ENCODE peak calls at places on chromosomes 11 and 22, in nine cellular contexts. S, G, E, V, C, U, X, O and T are unnamed samples.

GRCh38 chr11:20099527-20099926 is 60.7 kb downstream of the DBX1 start:
- DNase-seq in E (no peak), V (no peak), S (no peak), X (no peak), O (no peak), G (no peak), C (no peak), U (no peak), T (no peak)

GRCh38 chr11:61897387-61898246 is 6.3 kb upstream of the FADS3 start:
- DNase-seq in O (peak), U (peak), V (peak), G (peak), E (no peak), X (peak), C (peak), S (peak), T (peak)

GRCh38 chr11:8090756-8091155 is 9.7 kb downstream of the TUB start:
- DNase-seq in V (no peak), C (peak), U (no peak), S (no peak), X (no peak), G (peak), O (no peak), E (no peak), T (no peak)

GRCh38 chr11:75652936-75653335 is 15.9 kb downstream of the MAP6 start:
- DNase-seq in G (no peak), X (no peak), S (no peak), E (no peak), V (no peak), C (no peak), O (no peak), U (no peak), T (no peak)

GRCh38 chr11:75913984-75914383 is 99.0 kb downstream of the UVRAG start:
- DNase-seq in O (no peak), S (no peak), G (no peak), X (no peak), U (no peak), E (no peak), C (no peak), V (no peak), T (no peak)

GRCh38 chr22:47295226-47295901 is 532.9 kb downstream of the TBC1D22A start:
- DNase-seq in X (peak), O (no peak), S (no peak), G (peak), C (no peak), V (no peak), U (peak), E (no peak), T (peak)

GRCh38 chr11:7613394-7613720 is 59.9 kb downstream of the CYB5R2 start:
- DNase-seq in G (no peak), S (no peak), E (no peak), V (no peak), U (no peak), C (no peak), X (no peak), O (no peak), T (no peak)

GRCh38 chr11:7572001-7572712 is 58.4 kb downstream of the PPFIBP2 start:
- DNase-seq in S (peak), C (peak), E (no peak), O (no peak), U (peak), V (no peak), X (no peak), G (no peak), T (no peak)

GRCh38 chr11:120612363-120613263 is 101.1 kb downstream of the GRIK4 start:
- DNase-seq in C (peak), E (peak), V (peak), U (peak), X (no peak), O (no peak), S (peak), G (no peak), T (no peak)

GRCh38 chr11:87425943-87426342 is 388.2 kb downstream of the TMEM135 start:
- DNase-seq in O (no peak), V (no peak), C (no peak), G (no peak), E (no peak), X (no peak), S (peak), U (no peak), T (no peak)

GRCh38 chr22:42340150-42340549 is 69.7 kb upstream of the TCF20 start:
- DNase-seq in U (no peak), V (no peak), E (no peak), S (no peak), X (no peak), G (no peak), C (no peak), O (no peak), T (no peak)

GRCh38 chr11:11626128-11626527 is 4.3 kb upstream of the GALNT18 start:
- DNase-seq in C (no peak), S (no peak), U (no peak), V (no peak), E (no peak), G (no peak), O (no peak), X (peak), T (no peak)

GRCh38 chr22:26822300-26822699 is 164.9 kb downstream of the MIAT start:
- DNase-seq in G (no peak), O (no peak), S (no peak), X (no peak), C (no peak), V (no peak), E (no peak), U (no peak), T (no peak)

GRCh38 chr11:72085836-72086475 is 5.3 kb downstream of the LRRC51 start:
- DNase-seq in V (no peak), C (no peak), O (no peak), G (no peak), X (no peak), U (no peak), E (no peak), S (no peak), T (no peak)

GRCh38 chr11:49533204-49533603 is 324.8 kb upstream of the FOLH1 start:
- DNase-seq in U (no peak), S (no peak), X (no peak), C (no peak), E (no peak), O (no peak), V (no peak), G (no peak), T (no peak)

GRCh38 chr11:65781152-65781961 is 581 bp upstream of the AP5B1 start:
- DNase-seq in G (no peak), U (no peak), E (no peak), C (no peak), V (peak), S (no peak), X (peak), O (peak), T (peak)

GRCh38 chr11:88886796-88887195 is 179.0 kb downstream of the GRM5 start:
- DNase-seq in V (no peak), C (peak), O (peak), E (peak), U (no peak), S (peak), X (no peak), G (no peak), T (no peak)

GRCh38 chr22:35230839-35231584 is 26.3 kb upstream of the HMGXB4 start:
- DNase-seq in S (no peak), V (no peak), C (peak), E (no peak), O (no peak), X (peak), G (no peak), U (no peak), T (no peak)
- TF ChIP-seq POLR2A in S (no peak), V (no peak), C (no peak), E (peak), O (no peak), X (no peak), G (no peak), U (no peak), T (no peak)

DNA sequence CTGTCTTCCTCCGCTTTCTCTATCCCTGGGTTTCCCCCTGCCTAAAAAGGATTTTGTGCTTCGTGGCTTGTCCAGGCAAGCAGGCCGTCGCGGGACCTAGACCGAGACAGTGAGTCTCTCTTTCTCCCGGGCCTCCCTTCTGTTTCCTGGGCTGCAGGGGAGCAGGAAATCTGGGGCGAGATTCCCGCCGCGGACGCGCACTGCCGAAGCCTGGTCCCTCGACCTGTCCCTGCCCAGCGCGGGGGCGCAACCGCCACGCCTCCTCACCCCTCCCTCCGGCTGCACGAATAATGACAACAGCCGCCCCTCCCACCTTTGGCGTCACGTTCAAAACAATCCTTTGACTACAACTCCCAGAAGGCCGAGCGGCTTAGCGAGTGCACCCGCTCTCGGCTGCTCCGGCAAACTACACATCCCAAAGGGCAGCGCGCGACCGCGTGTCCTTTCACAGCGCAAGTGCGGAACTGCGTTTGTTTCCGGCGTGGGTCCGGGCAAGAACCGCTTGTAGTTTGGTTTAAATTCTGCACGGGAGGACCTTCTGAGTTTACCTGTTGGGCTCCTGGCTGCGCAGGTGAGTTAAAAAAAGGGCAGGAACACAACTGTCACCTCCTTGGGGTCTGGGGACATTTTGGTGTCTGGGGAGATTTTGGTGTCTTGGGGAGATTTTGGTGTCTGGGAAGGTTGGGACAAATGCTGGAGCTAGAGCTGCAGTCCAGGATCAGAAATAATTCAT is at the start of gene CLP1:
- DNase-seq in X (peak), S (peak), E (peak), U (peak), G (peak), C (peak), O (peak), V (peak), T (peak)
- TF ChIP-seq POLR2A in X (no peak), S (peak), E (peak), U (no peak), G (peak), C (peak), O (peak), V (peak), T (peak)

GRCh38 chr22:35531695-35532094 is 8.9 kb upstream of the RASD2 start:
- DNase-seq in C (no peak), U (no peak), O (no peak), X (no peak), G (no peak), S (no peak), V (no peak), E (no peak), T (no peak)

GRCh38 chr22:35528967-35529366 is 11.7 kb upstream of the RASD2 start:
- DNase-seq in U (no peak), C (no peak), V (no peak), O (no peak), S (no peak), G (no peak), X (no peak), E (no peak), T (no peak)

GRCh38 chr22:35531202-35531601 is 9.4 kb upstream of the RASD2 start:
- DNase-seq in U (no peak), C (no peak), V (peak), S (no peak), G (no peak), X (no peak), E (no peak), O (no peak), T (no peak)

GRCh38 chr22:35533365-35534029 is 7.1 kb upstream of the RASD2 start:
- DNase-seq in S (no peak), U (no peak), O (no peak), E (no peak), C (no peak), X (no peak), V (no peak), G (no peak), T (no peak)

GRCh38 chr22:35530700-35531099 is 9.9 kb upstream of the RASD2 start:
- DNase-seq in G (no peak), X (no peak), E (no peak), C (no peak), O (no peak), U (no peak), V (no peak), S (no peak), T (no peak)
- TF ChIP-seq POLR2A in G (no peak), X (no peak), E (no peak), C (no peak), O (no peak), U (no peak), V (no peak), S (no peak), T (no peak)

DNA sequence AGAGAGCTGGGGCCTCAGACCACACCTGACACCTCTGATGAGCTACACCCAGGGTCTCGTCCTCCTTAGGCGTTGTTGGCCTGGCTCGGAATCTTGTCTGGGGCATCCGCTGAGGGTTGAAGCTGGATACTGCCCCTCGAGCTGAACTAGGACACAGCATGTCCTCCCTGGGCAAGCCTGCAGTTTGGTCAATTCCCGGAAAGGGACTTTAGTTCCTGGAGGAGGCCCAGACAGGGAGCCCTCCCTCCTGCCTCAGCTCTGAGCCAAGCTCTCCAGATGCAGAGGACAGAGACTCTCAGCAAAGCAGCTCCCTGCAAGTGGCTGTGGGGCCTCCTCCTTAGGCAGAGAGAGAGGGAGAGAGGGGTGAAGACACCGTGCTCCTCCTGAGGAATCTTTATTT is 4.9 kb downstream of the APOL3 start:
- DNase-seq in C (no peak), U (peak), O (peak), S (no peak), G (peak), V (peak), E (no peak), X (peak), T (peak)
- TF ChIP-seq POLR2A in C (no peak), U (no peak), O (peak), S (no peak), G (no peak), V (peak), E (no peak), X (no peak), T (peak)

DNA sequence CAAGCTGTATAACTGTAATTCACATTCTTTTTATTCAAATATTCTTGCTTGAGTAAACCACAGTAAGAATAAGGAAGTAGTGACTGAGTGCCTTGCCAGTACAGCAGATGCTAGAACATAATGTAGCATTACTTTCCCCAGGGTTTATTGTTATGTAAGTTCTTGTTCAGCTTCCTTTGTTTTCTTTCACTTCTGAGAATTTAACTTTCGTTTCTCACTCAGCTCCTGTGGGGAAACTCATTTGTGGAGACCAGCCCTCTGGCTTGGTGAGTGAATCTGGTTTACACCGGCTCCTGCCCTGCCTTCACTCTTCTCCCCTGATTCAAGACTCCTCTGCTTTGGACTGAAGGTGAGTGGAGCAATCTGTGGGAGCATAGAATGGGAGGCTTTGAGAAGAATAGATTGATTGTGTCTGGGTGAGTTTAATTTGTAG is at the start of gene TRIM22:
- DNase-seq in V (no peak), S (peak), U (peak), C (no peak), E (peak), O (no peak), G (peak), X (no peak), T (no peak)
- TF ChIP-seq POLR2A in V (peak), S (no peak), U (no peak), C (no peak), E (peak), O (no peak), G (peak), X (no peak), T (no peak)

GRCh38 chr11:57321996-57322880 is 2.5 kb downstream of the TNKS1BP1 start:
- DNase-seq in C (peak), U (peak), E (no peak), X (peak), G (peak), O (peak), S (peak), V (peak), T (peak)
- TF ChIP-seq POLR2A in C (peak), U (no peak), E (no peak), X (no peak), G (peak), O (peak), S (peak), V (peak), T (no peak)

DNA sequence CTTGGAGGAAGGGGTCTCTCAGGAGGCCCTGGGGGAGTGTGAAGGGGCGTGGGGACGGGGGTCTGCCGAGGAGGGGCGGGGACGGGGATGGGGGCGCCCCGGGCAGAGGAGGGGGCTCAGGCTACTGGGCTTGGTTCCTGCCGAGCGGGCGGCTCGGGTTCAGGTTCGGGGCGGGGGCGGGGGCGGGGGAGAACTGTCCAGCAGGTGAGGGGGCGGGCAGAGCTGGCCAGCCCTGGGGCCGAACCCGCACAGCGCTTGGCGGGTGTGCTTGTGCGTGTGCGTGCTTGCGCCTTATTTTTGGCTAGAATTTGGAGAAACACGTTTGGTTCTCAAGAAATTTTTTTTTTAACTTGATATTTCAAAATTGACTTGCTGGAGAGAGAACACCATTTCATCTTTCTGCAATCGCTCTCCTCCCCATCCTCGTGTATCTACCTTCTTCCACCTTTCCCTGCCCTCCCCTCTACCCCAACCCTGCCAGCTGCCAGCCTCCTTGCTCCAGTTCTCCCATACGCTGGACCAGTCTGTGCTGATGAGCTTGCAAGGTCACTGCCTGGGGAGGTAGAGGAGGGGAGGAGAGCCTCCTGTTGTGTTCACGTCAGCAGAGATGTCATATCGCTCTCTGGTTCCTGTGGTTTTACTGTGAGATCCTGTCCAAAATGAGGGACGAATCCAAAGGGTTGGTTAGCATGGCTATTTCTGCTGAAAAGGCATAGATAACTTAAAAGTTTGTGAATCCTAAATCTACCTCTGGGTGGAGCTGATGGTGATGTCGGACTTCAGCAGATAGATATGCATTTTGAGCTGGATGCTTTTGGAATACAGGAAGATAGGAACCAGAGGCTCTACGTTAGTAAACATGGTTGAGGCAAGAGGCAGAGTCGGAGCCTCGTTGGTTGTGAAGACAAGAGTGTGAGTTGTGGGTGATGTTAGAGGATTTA is 668 bp downstream of the MADD start:
- DNase-seq in S (peak), C (peak), O (no peak), X (no peak), E (no peak), G (peak), U (no peak), V (peak), T (peak)
- TF ChIP-seq POLR2A in S (peak), C (no peak), O (no peak), X (no peak), E (no peak), G (no peak), U (no peak), V (no peak), T (peak)

DNA sequence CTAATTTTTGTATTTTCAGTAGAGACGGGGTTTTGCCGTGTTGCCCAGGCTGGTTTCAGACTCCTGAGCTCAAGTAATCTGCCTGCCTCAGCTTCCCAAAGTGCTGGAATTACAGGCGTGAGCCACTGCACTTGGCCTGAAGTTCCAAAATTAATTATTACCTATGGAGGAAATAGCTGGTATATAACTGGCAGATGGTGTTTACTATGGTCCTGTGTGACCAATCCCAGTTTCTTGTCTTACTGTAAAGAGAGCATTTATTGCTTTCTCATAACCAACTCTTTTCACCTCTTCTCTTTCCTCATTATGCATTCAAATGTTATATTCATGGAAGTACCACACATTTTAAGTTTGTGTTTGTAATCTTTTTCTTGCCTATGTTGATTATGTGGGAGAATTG is 24.2 kb upstream of the ACAT1 start:
- DNase-seq in U (no peak), S (no peak), O (no peak), V (no peak), C (no peak), X (no peak), G (no peak), E (no peak), T (no peak)
- TF ChIP-seq POLR2A in U (no peak), S (no peak), O (no peak), V (no peak), C (no peak), X (no peak), G (no peak), E (no peak), T (no peak)

DNA sequence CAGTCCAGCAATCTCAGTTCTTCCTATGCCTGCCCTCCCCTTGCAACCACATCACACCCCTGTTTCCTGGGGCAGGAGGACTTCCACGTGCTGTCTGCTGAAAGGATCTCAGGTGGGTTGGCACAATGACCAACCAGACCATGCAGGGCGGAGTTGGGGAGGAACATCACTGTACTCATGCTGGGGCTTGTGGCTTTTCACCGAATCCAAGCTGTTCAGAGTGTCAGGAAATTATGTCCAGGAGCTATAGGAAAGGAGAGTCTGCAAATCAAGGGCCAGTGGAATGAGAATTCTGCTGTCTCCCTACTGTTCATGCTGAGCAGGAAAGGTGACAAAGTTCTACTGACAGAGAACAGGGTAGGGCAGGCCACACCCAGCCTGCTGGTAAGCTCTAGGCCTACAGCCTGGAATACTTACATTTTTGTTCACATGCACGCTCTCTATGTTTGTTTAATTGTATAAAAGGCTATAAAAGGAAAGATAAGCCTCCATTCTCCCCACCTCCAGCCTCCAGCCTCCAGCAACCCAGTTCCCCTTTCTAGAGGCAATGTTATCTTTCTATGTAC is 1.7 kb upstream of the PLAAT2 start:
- DNase-seq in S (no peak), E (no peak), G (no peak), C (peak), O (no peak), V (no peak), U (peak), X (peak), T (no peak)
- TF ChIP-seq POLR2A in S (no peak), E (no peak), G (no peak), C (no peak), O (no peak), V (no peak), U (no peak), X (no peak), T (no peak)